ENCODE peak calls at places on chromosomes 11 and 22, in seven cellular contexts. One of them, this sample, is unnamed.

GRCh38 chr11:15942936-15943335 is 413.4 kb downstream of the SOX6 start:
- DNase-seq in stimulated activated CD4-positive, alpha-beta T cell treated with anti-CD3 and anti-CD28 coated beads, Interleukin-1b, Interleukin-23, amount 100 ng/mL, for 48 hours: no peak
- DNase-seq in AG20443: no peak
- DNase-seq in activated CD8-positive, alpha-beta T cell treated with anti-CD3 and anti-CD28 coated beads for 36 hours: no peak
- DNase-seq in activated T-helper 1 cell treated with anti-CD3 and anti-CD28 coated beads, Interleukin-2, amount 50 U/mL, for 16 hours: no peak
- DNase-seq in AG04449: no peak
- DNase-seq in M059J: no peak
- DNase-seq in this sample: no peak

GRCh38 chr11:103994111-103994510 is 42.3 kb upstream of the DDI1 start:
- DNase-seq in M059J: no peak
- DNase-seq in activated T-helper 1 cell treated with anti-CD3 and anti-CD28 coated beads, Interleukin-2, amount 50 U/mL, for 16 hours: no peak
- DNase-seq in activated CD8-positive, alpha-beta T cell treated with anti-CD3 and anti-CD28 coated beads for 36 hours: no peak
- DNase-seq in stimulated activated CD4-positive, alpha-beta T cell treated with anti-CD3 and anti-CD28 coated beads, Interleukin-1b, Interleukin-23, amount 100 ng/mL, for 48 hours: no peak
- DNase-seq in AG04449: no peak
- DNase-seq in AG20443: no peak
- DNase-seq in this sample: no peak

GRCh38 chr22:37062657-37063381 is 11.3 kb downstream of the KCTD17 start:
- DNase-seq in AG04449: no peak
- DNase-seq in activated CD8-positive, alpha-beta T cell treated with anti-CD3 and anti-CD28 coated beads for 36 hours: no peak
- DNase-seq in M059J: no peak
- DNase-seq in activated T-helper 1 cell treated with anti-CD3 and anti-CD28 coated beads, Interleukin-2, amount 50 U/mL, for 16 hours: no peak
- DNase-seq in stimulated activated CD4-positive, alpha-beta T cell treated with anti-CD3 and anti-CD28 coated beads, Interleukin-1b, Interleukin-23, amount 100 ng/mL, for 48 hours: no peak
- DNase-seq in AG20443: no peak
- DNase-seq in this sample: no peak

GRCh38 chr11:76997512-76997911 is 36.7 kb upstream of the B3GNT6 start:
- DNase-seq in activated T-helper 1 cell treated with anti-CD3 and anti-CD28 coated beads, Interleukin-2, amount 50 U/mL, for 16 hours: no peak
- DNase-seq in activated CD8-positive, alpha-beta T cell treated with anti-CD3 and anti-CD28 coated beads for 36 hours: no peak
- DNase-seq in M059J: no peak
- DNase-seq in stimulated activated CD4-positive, alpha-beta T cell treated with anti-CD3 and anti-CD28 coated beads, Interleukin-1b, Interleukin-23, amount 100 ng/mL, for 48 hours: no peak
- DNase-seq in AG20443: no peak
- DNase-seq in AG04449: no peak
- DNase-seq in this sample: no peak

GRCh38 chr11:85961930-85962363 is 106.8 kb downstream of the CCDC83 start:
- DNase-seq in M059J: no peak
- DNase-seq in AG04449: no peak
- DNase-seq in stimulated activated CD4-positive, alpha-beta T cell treated with anti-CD3 and anti-CD28 coated beads, Interleukin-1b, Interleukin-23, amount 100 ng/mL, for 48 hours: no peak
- DNase-seq in activated CD8-positive, alpha-beta T cell treated with anti-CD3 and anti-CD28 coated beads for 36 hours: no peak
- DNase-seq in AG20443: no peak
- DNase-seq in activated T-helper 1 cell treated with anti-CD3 and anti-CD28 coated beads, Interleukin-2, amount 50 U/mL, for 16 hours: no peak
- DNase-seq in this sample: no peak

GRCh38 chr22:48506506-48507145 is 1321.0 kb downstream of the BRD1 start:
- DNase-seq in AG20443: no peak
- DNase-seq in stimulated activated CD4-positive, alpha-beta T cell treated with anti-CD3 and anti-CD28 coated beads, Interleukin-1b, Interleukin-23, amount 100 ng/mL, for 48 hours: no peak
- DNase-seq in AG04449: no peak
- DNase-seq in M059J: no peak
- DNase-seq in activated T-helper 1 cell treated with anti-CD3 and anti-CD28 coated beads, Interleukin-2, amount 50 U/mL, for 16 hours: no peak
- DNase-seq in activated CD8-positive, alpha-beta T cell treated with anti-CD3 and anti-CD28 coated beads for 36 hours: no peak
- DNase-seq in this sample: no peak

GRCh38 chr11:60764879-60765278 is 8.2 kb downstream of the MS4A15 start:
- DNase-seq in AG04449: no peak
- DNase-seq in stimulated activated CD4-positive, alpha-beta T cell treated with anti-CD3 and anti-CD28 coated beads, Interleukin-1b, Interleukin-23, amount 100 ng/mL, for 48 hours: no peak
- DNase-seq in activated T-helper 1 cell treated with anti-CD3 and anti-CD28 coated beads, Interleukin-2, amount 50 U/mL, for 16 hours: no peak
- DNase-seq in activated CD8-positive, alpha-beta T cell treated with anti-CD3 and anti-CD28 coated beads for 36 hours: no peak
- DNase-seq in M059J: no peak
- DNase-seq in AG20443: no peak
- DNase-seq in this sample: peak; percentile 73

GRCh38 chr11:45655347-45655756 is 10.1 kb downstream of the CHST1 start:
- DNase-seq in activated T-helper 1 cell treated with anti-CD3 and anti-CD28 coated beads, Interleukin-2, amount 50 U/mL, for 16 hours: peak; percentile 27
- DNase-seq in activated CD8-positive, alpha-beta T cell treated with anti-CD3 and anti-CD28 coated beads for 36 hours: peak; percentile 74
- DNase-seq in AG20443: peak; percentile 90
- DNase-seq in stimulated activated CD4-positive, alpha-beta T cell treated with anti-CD3 and anti-CD28 coated beads, Interleukin-1b, Interleukin-23, amount 100 ng/mL, for 48 hours: peak; percentile 61
- DNase-seq in M059J: peak; percentile 49
- DNase-seq in AG04449: no peak
- DNase-seq in this sample: peak; percentile 83

GRCh38 chr11:47003180-47003877 is 66.8 kb downstream of the CSTPP1 start:
- DNase-seq in stimulated activated CD4-positive, alpha-beta T cell treated with anti-CD3 and anti-CD28 coated beads, Interleukin-1b, Interleukin-23, amount 100 ng/mL, for 48 hours: peak; percentile 49
- DNase-seq in M059J: peak; percentile 22
- DNase-seq in activated T-helper 1 cell treated with anti-CD3 and anti-CD28 coated beads, Interleukin-2, amount 50 U/mL, for 16 hours: no peak
- DNase-seq in AG20443: no peak
- DNase-seq in activated CD8-positive, alpha-beta T cell treated with anti-CD3 and anti-CD28 coated beads for 36 hours: peak; percentile 72
- DNase-seq in AG04449: no peak
- DNase-seq in this sample: no peak

GRCh38 chr22:25048659-25049657 is 96.4 kb downstream of the KIAA1671 start:
- DNase-seq in M059J: peak; percentile 54
- DNase-seq in activated CD8-positive, alpha-beta T cell treated with anti-CD3 and anti-CD28 coated beads for 36 hours: peak; percentile 83
- DNase-seq in activated T-helper 1 cell treated with anti-CD3 and anti-CD28 coated beads, Interleukin-2, amount 50 U/mL, for 16 hours: peak; percentile 44
- DNase-seq in AG20443: peak; percentile 86
- DNase-seq in AG04449: no peak
- DNase-seq in stimulated activated CD4-positive, alpha-beta T cell treated with anti-CD3 and anti-CD28 coated beads, Interleukin-1b, Interleukin-23, amount 100 ng/mL, for 48 hours: peak; percentile 71
- DNase-seq in this sample: peak; percentile 83

GRCh38 chr11:110962907-110963306 is 250.7 kb upstream of the ARHGAP20 start:
- DNase-seq in M059J: no peak
- DNase-seq in AG04449: no peak
- DNase-seq in activated T-helper 1 cell treated with anti-CD3 and anti-CD28 coated beads, Interleukin-2, amount 50 U/mL, for 16 hours: no peak
- DNase-seq in stimulated activated CD4-positive, alpha-beta T cell treated with anti-CD3 and anti-CD28 coated beads, Interleukin-1b, Interleukin-23, amount 100 ng/mL, for 48 hours: no peak
- DNase-seq in AG20443: no peak
- DNase-seq in activated CD8-positive, alpha-beta T cell treated with anti-CD3 and anti-CD28 coated beads for 36 hours: no peak
- DNase-seq in this sample: no peak

GRCh38 chr11:12864316-12865156 is 144.6 kb upstream of the RASSF10 start:
- DNase-seq in stimulated activated CD4-positive, alpha-beta T cell treated with anti-CD3 and anti-CD28 coated beads, Interleukin-1b, Interleukin-23, amount 100 ng/mL, for 48 hours: no peak
- DNase-seq in activated T-helper 1 cell treated with anti-CD3 and anti-CD28 coated beads, Interleukin-2, amount 50 U/mL, for 16 hours: no peak
- DNase-seq in AG20443: no peak
- DNase-seq in M059J: peak; percentile 94
- DNase-seq in AG04449: peak; percentile 82
- DNase-seq in activated CD8-positive, alpha-beta T cell treated with anti-CD3 and anti-CD28 coated beads for 36 hours: no peak
- DNase-seq in this sample: no peak

GRCh38 chr11:121892131-121892681 is 223.8 kb downstream of the BLID start:
- DNase-seq in AG04449: no peak
- DNase-seq in M059J: peak; percentile 84
- DNase-seq in activated T-helper 1 cell treated with anti-CD3 and anti-CD28 coated beads, Interleukin-2, amount 50 U/mL, for 16 hours: no peak
- DNase-seq in activated CD8-positive, alpha-beta T cell treated with anti-CD3 and anti-CD28 coated beads for 36 hours: no peak
- DNase-seq in stimulated activated CD4-positive, alpha-beta T cell treated with anti-CD3 and anti-CD28 coated beads, Interleukin-1b, Interleukin-23, amount 100 ng/mL, for 48 hours: no peak
- DNase-seq in AG20443: peak; percentile 57
- DNase-seq in this sample: no peak

GRCh38 chr11:8097926-8098325 is 16.9 kb downstream of the TUB start:
- DNase-seq in stimulated activated CD4-positive, alpha-beta T cell treated with anti-CD3 and anti-CD28 coated beads, Interleukin-1b, Interleukin-23, amount 100 ng/mL, for 48 hours: no peak
- DNase-seq in activated CD8-positive, alpha-beta T cell treated with anti-CD3 and anti-CD28 coated beads for 36 hours: no peak
- DNase-seq in AG20443: no peak
- DNase-seq in activated T-helper 1 cell treated with anti-CD3 and anti-CD28 coated beads, Interleukin-2, amount 50 U/mL, for 16 hours: no peak
- DNase-seq in AG04449: no peak
- DNase-seq in M059J: no peak
- DNase-seq in this sample: no peak

GRCh38 chr11:269146-269890 is 8.9 kb upstream of the NLRP6 start:
- DNase-seq in activated T-helper 1 cell treated with anti-CD3 and anti-CD28 coated beads, Interleukin-2, amount 50 U/mL, for 16 hours: no peak
- DNase-seq in activated CD8-positive, alpha-beta T cell treated with anti-CD3 and anti-CD28 coated beads for 36 hours: peak; percentile 72
- DNase-seq in M059J: no peak
- DNase-seq in stimulated activated CD4-positive, alpha-beta T cell treated with anti-CD3 and anti-CD28 coated beads, Interleukin-1b, Interleukin-23, amount 100 ng/mL, for 48 hours: peak; percentile 73
- DNase-seq in AG20443: no peak
- DNase-seq in AG04449: no peak
- DNase-seq in this sample: peak; percentile 76